ENCODE peak calls at places on chromosomes 6 and 20, in eight cellular contexts. B, J, R, T, O, F, H and L are unnamed samples. For H3K4me1, the result is how much of the 10 kb centered on the place peaks cover.

GRCh38 chr20:32678948-32679347 is 5.2 kb upstream of the C20orf203 start:
- DNase-seq in B (peak), J (no peak), R (peak), T (no peak), O (peak), F (no peak), H (peak), L (no peak)

GRCh38 chr6:155165029-155165710 is 98.6 kb upstream of the CLDN20 start:
- DNase-seq in B (no peak), J (no peak), R (no peak), T (no peak), O (no peak), F (no peak), H (no peak), L (no peak)

GRCh38 chr6:31585531-31585930 is 546 bp upstream of the LST1 start:
- DNase-seq in B (no peak), J (peak), R (peak), T (no peak), O (no peak), F (no peak), H (no peak), L (no peak)

GRCh38 chr20:31542963-31543362 is 28.7 kb downstream of the HM13 start:
- DNase-seq in B (no peak), J (no peak), R (no peak), T (no peak), O (no peak), F (no peak), H (no peak), L (no peak)

GRCh38 chr20:48329676-48330644 is 497.8 kb downstream of the PREX1 start:
- DNase-seq in B (no peak), J (no peak), R (peak), T (peak), O (no peak), F (no peak), H (no peak), L (peak)

GRCh38 chr20:39638671-39639070 is 676.5 kb downstream of the DHX35 start:
- DNase-seq in B (no peak), J (no peak), R (no peak), T (no peak), O (no peak), F (no peak), H (no peak), L (no peak)

GRCh38 chr6:47153066-47153755 is 111.1 kb upstream of the ADGRF1 start:
- DNase-seq in B (no peak), J (no peak), R (no peak), T (no peak), O (no peak), F (no peak), H (no peak), L (no peak)

GRCh38 chr6:169725270-169726048 is 1.2 kb upstream of the PHF10 start:
- DNase-seq in B (peak), J (peak), R (peak), T (no peak), O (peak), F (peak), H (no peak), L (no peak)

GRCh38 chr6:56440551-56440981 is 193.2 kb upstream of the COL21A1 start:
- DNase-seq in B (no peak), J (no peak), R (peak), T (no peak), O (no peak), F (no peak), H (no peak), L (no peak)

GRCh38 chr6:33620584-33621395 is at the start of gene ITPR3:
- DNase-seq in B (peak), J (peak), R (peak), T (peak), O (peak), F (peak), H (no peak), L (peak)

GRCh38 chr6:116884530-116884929 is 7.5 kb downstream of the RFX6 start:
- DNase-seq in B (no peak), J (no peak), R (no peak), T (no peak), O (no peak), F (no peak), H (no peak), L (no peak)

GRCh38 chr6:39221115-39221514 is 8.2 kb downstream of the KCNK5 start:
- DNase-seq in B (no peak), J (no peak), R (no peak), T (no peak), O (no peak), F (no peak), H (no peak), L (no peak)

GRCh38 chr6:39215640-39216158 is 13.6 kb downstream of the KCNK5 start:
- DNase-seq in B (no peak), J (no peak), R (no peak), T (no peak), O (no peak), F (no peak), H (no peak), L (no peak)

GRCh38 chr6:39217177-39217864 is 12.0 kb downstream of the KCNK5 start:
- DNase-seq in B (no peak), J (no peak), R (no peak), T (no peak), O (no peak), F (no peak), H (no peak), L (no peak)

GRCh38 chr6:39221746-39222641 is 7.3 kb downstream of the KCNK5 start:
- DNase-seq in B (no peak), J (no peak), R (no peak), T (no peak), O (no peak), F (no peak), H (no peak), L (no peak)

GRCh38 chr6:39218868-39219567 is 10.3 kb downstream of the KCNK5 start:
- DNase-seq in B (no peak), J (no peak), R (no peak), T (no peak), O (no peak), F (no peak), H (no peak), L (no peak)
- H3K4me1 ChIP-seq in B (under half), J (under half), R (under half), T (half or more), O (under half), F (half or more), H (under half), L (under half)

DNA sequence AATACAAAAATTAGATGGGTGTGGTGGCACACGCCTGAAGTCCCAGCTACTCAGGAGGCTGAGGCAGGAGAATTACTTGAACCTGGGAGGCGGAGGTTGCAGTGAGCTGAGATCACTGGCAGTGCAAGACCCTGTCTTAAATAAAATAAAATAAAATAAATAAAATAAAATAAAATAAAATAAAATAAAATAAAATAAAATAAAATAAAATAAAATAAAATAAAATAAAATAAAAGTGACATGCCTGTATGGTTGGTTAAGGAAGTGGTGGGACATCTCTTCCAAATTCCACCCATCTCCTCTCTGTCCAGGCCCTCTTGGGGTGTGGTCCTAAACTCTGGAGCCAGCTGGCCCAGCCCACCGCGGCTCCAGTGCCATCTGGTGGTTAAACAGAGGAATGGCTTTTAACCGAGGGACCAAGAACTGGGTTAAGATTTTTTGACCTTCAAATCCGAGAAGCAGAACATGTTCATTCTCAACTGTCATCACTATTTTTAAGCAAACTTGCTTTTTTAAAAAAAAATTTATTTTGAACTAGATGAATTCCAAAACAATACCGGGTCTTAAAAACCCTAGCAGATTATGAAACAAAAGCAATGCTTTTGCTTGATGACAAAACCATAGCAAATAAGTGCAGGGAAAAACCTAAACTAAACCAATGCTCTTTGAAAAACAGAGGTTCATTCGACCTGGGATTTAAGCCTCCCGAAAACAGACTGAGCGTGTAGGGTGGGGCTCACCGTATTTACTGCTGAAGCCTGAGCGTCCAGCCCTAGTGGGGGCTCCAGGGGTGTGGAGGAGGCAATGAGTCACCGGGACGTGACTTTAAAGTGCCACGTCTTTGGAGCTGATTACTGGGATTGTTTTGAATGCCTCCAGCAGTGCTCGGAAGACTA is 68.8 kb downstream of the CDC5L start:
- DNase-seq in B (no peak), J (peak), R (peak), T (peak), O (no peak), F (peak), H (no peak), L (peak)
- H3K4me3 ChIP-seq in B (peak), J (no peak), R (peak), T (no peak), O (no peak), F (no peak), H (peak), L (no peak)

GRCh38 chr20:53873249-53873642 is 197.1 kb downstream of the BCAS1 start:
- DNase-seq in B (no peak), J (no peak), R (no peak), T (no peak), O (no peak), F (no peak), H (no peak), L (no peak)
- H3K27ac ChIP-seq in B (no peak), J (peak), R (no peak), T (no peak), O (peak), F (no peak), H (no peak), L (no peak)

GRCh38 chr6:106100755-106101154 is 14.6 kb downstream of the PRDM1 start:
- DNase-seq in B (no peak), J (no peak), R (no peak), T (no peak), O (no peak), F (no peak), H (no peak), L (no peak)
- H3K4me1 ChIP-seq in B (under half), J (under half), R (under half), T (under half), O (under half), F (half or more), H (under half), L (under half)

DNA sequence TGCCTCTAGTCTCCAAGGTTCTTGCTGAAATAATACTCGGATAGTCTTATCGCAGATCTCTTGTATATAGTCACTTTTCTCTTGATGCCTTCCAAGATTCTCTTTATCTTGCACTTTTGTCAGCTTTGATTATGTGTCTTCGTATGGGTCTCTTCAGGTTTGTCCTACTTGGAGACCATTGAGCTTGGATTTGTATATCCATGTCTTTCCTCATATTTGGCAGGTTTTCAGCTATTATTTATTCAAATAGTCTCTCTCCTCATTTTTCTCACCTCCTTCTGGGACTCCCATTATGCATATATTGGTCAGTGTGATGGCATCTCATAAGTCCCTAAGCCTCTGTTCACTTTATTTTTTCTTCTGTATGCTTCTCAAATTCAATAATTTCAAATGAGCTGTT is 23.0 kb downstream of the ECI2 start:
- DNase-seq in B (no peak), J (no peak), R (no peak), T (no peak), O (no peak), F (no peak), H (no peak), L (no peak)
- H3K4me3 ChIP-seq in B (no peak), J (no peak), R (no peak), T (no peak), O (no peak), F (no peak), H (no peak), L (no peak)

DNA sequence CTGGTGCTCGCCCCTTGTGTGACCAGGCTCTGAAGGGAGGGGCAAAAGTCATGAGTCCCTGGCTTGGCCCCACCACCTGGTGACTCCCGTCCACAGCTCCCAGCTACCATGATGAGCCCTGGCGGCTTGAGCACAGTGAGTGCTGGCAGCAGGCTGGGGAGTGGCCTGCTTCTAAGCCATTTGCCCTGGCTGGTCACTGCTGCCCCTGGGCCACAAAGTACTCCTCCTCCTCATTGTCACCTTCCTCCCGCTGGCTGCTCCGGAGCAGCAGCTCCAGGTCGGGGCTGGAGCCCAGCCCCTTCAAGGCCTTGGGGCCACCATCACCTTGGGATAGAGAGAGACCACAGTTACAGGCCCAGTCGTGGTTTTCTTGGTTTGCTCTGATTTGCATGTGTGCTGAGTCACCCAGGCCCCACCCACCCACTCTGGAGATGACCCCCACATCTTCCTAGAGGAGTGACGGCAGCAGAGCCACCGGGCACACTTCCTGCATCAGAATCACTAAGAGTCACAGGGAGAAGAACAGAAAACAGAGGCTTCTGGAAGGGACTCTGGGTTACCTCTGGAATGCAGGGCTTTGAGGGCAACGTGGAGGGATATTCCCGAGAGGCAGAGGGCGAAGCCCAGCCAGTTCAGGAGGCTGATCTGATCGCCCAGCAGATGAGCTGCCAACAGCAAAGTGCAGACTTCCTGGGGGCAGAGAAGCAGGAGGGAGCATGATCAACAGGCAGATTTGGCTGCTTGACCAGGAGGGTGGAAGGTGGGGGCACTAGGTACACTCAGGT is 42.1 kb upstream of the CDH22 start:
- DNase-seq in B (no peak), J (no peak), R (peak), T (no peak), O (peak), F (no peak), H (no peak), L (peak)
- H3K27ac ChIP-seq in B (no peak), J (no peak), R (peak), T (no peak), O (no peak), F (no peak), H (peak), L (peak)

GRCh38 chr20:63737690-63737939 is 1.2 kb downstream of the LIME1 start:
- DNase-seq in B (no peak), J (no peak), R (no peak), T (peak), O (no peak), F (no peak), H (no peak), L (no peak)
- H3K4me1 ChIP-seq in B (under half), J (under half), R (under half), T (under half), O (under half), F (under half), H (under half), L (under half)

GRCh38 chr6:30075987-30076311 is 380 bp upstream of the RNF39 start:
- DNase-seq in B (no peak), J (no peak), R (peak), T (peak), O (peak), F (peak), H (peak), L (no peak)

GRCh38 chr6:30071858-30072257 is 3.7 kb downstream of the RNF39 start:
- DNase-seq in B (no peak), J (no peak), R (no peak), T (no peak), O (no peak), F (no peak), H (no peak), L (no peak)

GRCh38 chr6:30075094-30075986 is at the start of gene RNF39:
- DNase-seq in B (no peak), J (no peak), R (peak), T (peak), O (peak), F (peak), H (no peak), L (no peak)

GRCh38 chr6:30074331-30075093 is 1.1 kb downstream of the RNF39 start:
- DNase-seq in B (no peak), J (no peak), R (peak), T (peak), O (peak), F (peak), H (peak), L (peak)

GRCh38 chr6:30073489-30074240 is 1.9 kb downstream of the RNF39 start:
- DNase-seq in B (no peak), J (no peak), R (peak), T (no peak), O (no peak), F (no peak), H (no peak), L (peak)
- H3K4me3 ChIP-seq in B (no peak), J (no peak), R (peak), T (no peak), O (no peak), F (no peak), H (peak), L (peak)